ENCODE peak calls at places on chromosomes 3 and 15, in six cellular contexts. Q, U, J, X, E and Y are unnamed samples.

GRCh38 chr3:11080492-11080891 is 73.8 kb upstream of the HRH1 start:
- DNase-seq in Q (no peak), U (no peak), J (no peak), X (no peak), E (no peak), Y (no peak)

GRCh38 chr3:159169828-159170227 is 368.0 kb downstream of the MFSD1 start:
- DNase-seq in Q (no peak), U (no peak), J (no peak), X (peak; percentile 65), E (no peak), Y (no peak)

GRCh38 chr3:78268716-78269668 is 1229.1 kb downstream of the ROBO2 start:
- DNase-seq in Q (no peak), U (peak; percentile 6), J (no peak), X (peak; percentile 82), E (no peak), Y (no peak)

GRCh38 chr3:52004158-52004787 is 8.6 kb upstream of the RPL29 start:
- DNase-seq in Q (no peak), U (peak; percentile 90), J (no peak), X (no peak), E (peak; percentile 46), Y (peak; percentile 94)

GRCh38 chr3:175941352-175941751 is 1082.2 kb downstream of the NAALADL2 start:
- DNase-seq in Q (no peak), U (peak; percentile 8), J (peak; percentile 22), X (peak; percentile 39), E (no peak), Y (peak; percentile 50)

GRCh38 chr15:73845507-73845906 is 27.9 kb upstream of the TBC1D21 start:
- DNase-seq in Q (no peak), U (no peak), J (no peak), X (no peak), E (no peak), Y (no peak)

GRCh38 chr15:40047413-40048154 is 8.6 kb upstream of the SRP14 start:
- DNase-seq in Q (no peak), U (no peak), J (no peak), X (peak; percentile 97), E (no peak), Y (no peak)

GRCh38 chr15:84669726-84670125 is 11.7 kb upstream of the NMB start:
- DNase-seq in Q (no peak), U (no peak), J (no peak), X (no peak), E (no peak), Y (no peak)

GRCh38 chr15:60372756-60373155 is 25.0 kb downstream of the ANXA2 start:
- DNase-seq in Q (no peak), U (no peak), J (no peak), X (no peak), E (no peak), Y (no peak)